ENCODE peak calls at places on chromosome 3, in four cellular contexts. I, S, W and J are unnamed samples.
A peak's percentile ranks its signal among the peaks of the same experiment; 100 is the strongest.

GRCh38 chr3:39166932-39167532 is 13.6 kb upstream of the CSRNP1 start:
- DNase-seq in I (no peak), S (no peak), W (peak; percentile 93), J (no peak)

GRCh38 chr3:33420966-33421365 is 19.2 kb downstream of the UBP1 start:
- DNase-seq in I (no peak), S (peak; percentile 58), W (no peak), J (no peak)

GRCh38 chr3:134211797-134212196 is 38.9 kb downstream of the RYK start:
- DNase-seq in I (peak; percentile 32), S (peak; percentile 67), W (peak; percentile 72), J (peak; percentile 23)

GRCh38 chr3:135991621-135992020 is 26.1 kb downstream of the PPP2R3A start:
- DNase-seq in I (no peak), S (no peak), W (no peak), J (no peak)

GRCh38 chr3:67601385-67601784 is 53.0 kb downstream of the SUCLG2 start:
- DNase-seq in I (no peak), S (no peak), W (no peak), J (no peak)

GRCh38 chr3:125200731-125201139 is 11.8 kb downstream of the SLC12A8 start:
- DNase-seq in I (no peak), S (no peak), W (no peak), J (no peak)

GRCh38 chr3:29805757-29806156 is 524.9 kb downstream of the RBMS3 start:
- DNase-seq in I (no peak), S (no peak), W (peak; percentile 59), J (no peak)

GRCh38 chr3:7683431-7683830 is 818.2 kb upstream of the LMCD1 start:
- DNase-seq in I (no peak), S (no peak), W (no peak), J (no peak)

GRCh38 chr3:184563569-184563925 is 2.0 kb downstream of the EPHB3 start:
- DNase-seq in I (no peak), S (no peak), W (no peak), J (no peak)

GRCh38 chr3:164418426-164418825 is 659.9 kb downstream of the SI start:
- DNase-seq in I (no peak), S (no peak), W (no peak), J (no peak)

GRCh38 chr3:194311000-194311399 is 40.1 kb downstream of the CPN2 start:
- DNase-seq in I (no peak), S (no peak), W (no peak), J (no peak)

GRCh38 chr3:153731036-153731435 is 390.2 kb upstream of the ARHGEF26 start:
- DNase-seq in I (no peak), S (no peak), W (no peak), J (no peak)

GRCh38 chr3:53350652-53351051 is 3.3 kb upstream of the DCP1A start:
- DNase-seq in I (peak; percentile 43), S (peak; percentile 83), W (peak; percentile 18), J (peak; percentile 66)
- H2AFZ ChIP-seq in I (no peak overlapping the region), S (peak overlapping the region; percentile 19), W (no peak overlapping the region), J (peak overlapping the region; percentile 60)

GRCh38 chr3:100400424-100400781 is 486 bp downstream of the TOMM70 start:
- DNase-seq in I (no peak), S (peak; percentile 28), W (peak; percentile 17), J (peak; percentile 56)
- H2AFZ ChIP-seq in I (peak overlapping the region; percentile 96), S (peak overlapping the region; percentile 90), W (peak overlapping the region; percentile 99), J (peak overlapping the region; percentile 62)

GRCh38 chr3:16536996-16537395 is 23.5 kb upstream of the RFTN1 start:
- DNase-seq in I (no peak), S (no peak), W (no peak), J (no peak)

GRCh38 chr3:16538505-16538904 is 25.0 kb upstream of the RFTN1 start:
- DNase-seq in I (no peak), S (no peak), W (no peak), J (no peak)

GRCh38 chr3:16534914-16535301 is 21.4 kb upstream of the RFTN1 start:
- DNase-seq in I (no peak), S (no peak), W (no peak), J (no peak)

GRCh38 chr3:16536344-16536663 is 22.8 kb upstream of the RFTN1 start:
- DNase-seq in I (no peak), S (no peak), W (no peak), J (no peak)

DNA sequence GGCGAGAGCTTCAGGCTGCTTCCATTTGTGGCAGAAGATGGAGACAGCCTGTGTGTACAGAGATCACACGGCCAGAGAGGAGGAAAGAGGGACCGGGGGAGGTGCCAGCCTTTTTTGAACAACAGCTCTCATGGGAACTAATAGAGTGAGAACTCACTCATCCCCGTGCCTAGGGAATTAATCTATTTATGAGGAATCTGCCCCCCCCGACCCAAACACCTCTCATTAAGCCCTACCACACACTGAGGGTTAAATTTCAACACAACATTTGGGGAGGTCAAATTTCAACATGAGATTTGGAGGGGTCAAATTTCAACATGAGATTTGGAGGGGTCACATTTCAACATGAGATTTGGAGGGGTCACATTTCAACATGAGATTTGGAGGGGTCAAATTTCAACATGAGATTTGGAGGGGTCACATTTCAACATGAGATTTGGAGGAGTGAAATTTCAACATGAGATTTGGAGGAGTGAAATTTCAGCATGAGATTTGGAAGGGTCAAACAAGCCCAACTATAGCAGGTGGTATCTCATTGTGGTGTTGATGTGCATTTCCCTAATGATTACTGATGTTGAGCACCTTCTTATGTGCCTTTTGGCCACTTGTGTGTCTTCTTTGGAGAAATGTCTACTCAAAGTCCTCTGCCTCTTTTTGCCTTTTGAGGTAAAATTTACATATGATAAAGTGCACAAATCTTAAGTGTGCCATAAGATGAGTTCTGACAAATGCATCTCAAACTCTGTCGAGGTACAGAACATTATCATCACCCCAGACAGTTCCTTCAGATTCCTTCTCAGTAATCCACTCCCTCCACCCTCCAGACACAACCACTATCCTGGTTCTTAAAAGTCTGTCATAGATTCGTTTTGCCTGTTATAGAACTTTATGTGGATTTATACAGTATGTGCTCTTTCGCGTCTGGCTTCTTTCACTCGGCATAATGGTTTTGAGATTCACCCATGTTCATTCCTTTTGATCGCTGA is 20.7 kb upstream of the RFTN1 start:
- DNase-seq in I (no peak), S (peak; percentile 75), W (no peak), J (no peak)
- H2AFZ ChIP-seq in I (no peak overlapping the region), S (peak overlapping the region; percentile 6), W (no peak overlapping the region), J (no peak overlapping the region)

GRCh38 chr3:64026346-64026745 is 3.1 kb upstream of the PSMD6 start:
- DNase-seq in I (no peak), S (no peak), W (no peak), J (no peak)

GRCh38 chr3:64027708-64028107 is 4.4 kb upstream of the PSMD6 start:
- DNase-seq in I (no peak), S (no peak), W (no peak), J (no peak)

GRCh38 chr3:64022451-64023186 is 675 bp downstream of the PSMD6 start:
- DNase-seq in I (peak; percentile 8), S (no peak), W (no peak), J (no peak)

GRCh38 chr3:64023187-64023860 is at the start of gene PSMD6:
- DNase-seq in I (peak; percentile 86), S (peak; percentile 93), W (peak; percentile 79), J (peak; percentile 90)

DNA sequence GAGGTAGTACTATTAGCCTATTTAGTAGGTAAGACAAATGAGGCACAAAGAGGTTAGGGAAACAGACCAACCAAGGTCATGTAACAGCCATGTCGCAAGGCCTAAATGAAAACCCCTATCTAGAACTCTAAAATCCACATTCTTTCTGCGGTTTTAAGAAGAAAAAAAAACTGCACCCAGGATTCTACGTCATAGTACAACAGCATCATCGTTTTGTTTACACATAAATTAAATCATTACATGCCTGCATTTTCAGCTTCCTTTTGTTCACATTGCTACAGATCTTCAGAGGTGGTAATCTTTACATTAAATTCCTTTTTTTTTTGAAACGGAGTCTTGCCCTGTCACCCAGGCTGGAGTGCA is 548 bp upstream of the PSMD6 start:
- DNase-seq in I (no peak), S (no peak), W (peak; percentile 11), J (peak; percentile 8)
- H2AFZ ChIP-seq in I (peak overlapping the region; percentile 97), S (no peak overlapping the region), W (no peak overlapping the region), J (peak overlapping the region; percentile 99)

GRCh38 chr3:149377408-149378111 is at the start of gene TM4SF1:
- DNase-seq in I (no peak), S (peak; percentile 39), W (peak; percentile 97), J (no peak)
- H2AFZ ChIP-seq in I (no peak within 1 kb of the TSS), S (peak within 1 kb of the TSS; percentile 95), W (peak within 1 kb of the TSS; percentile 69), J (no peak within 1 kb of the TSS)

GRCh38 chr3:195543642-195544536 is 764 bp upstream of the PPP1R2 start:
- DNase-seq in I (peak; percentile 35), S (peak; percentile 50), W (no peak), J (no peak)
- H2AFZ ChIP-seq in I (peak overlapping the region; percentile 99), S (peak overlapping the region; percentile 99), W (peak overlapping the region; percentile 91), J (peak overlapping the region; percentile 83)

GRCh38 chr3:156373654-156374053 is 181.3 kb downstream of the SSR3 start:
- DNase-seq in I (no peak), S (no peak), W (no peak), J (no peak)
- H2AFZ ChIP-seq in I (no peak overlapping the region), S (peak overlapping the region; percentile 39), W (no peak overlapping the region), J (no peak overlapping the region)

GRCh38 chr3:150371741-150372254 is 36.3 kb upstream of the TSC22D2 start:
- DNase-seq in I (peak; percentile 25), S (no peak), W (peak; percentile 99), J (no peak)
- H2AFZ ChIP-seq in I (peak overlapping the region; percentile 75), S (no peak overlapping the region), W (peak overlapping the region; percentile 36), J (no peak overlapping the region)

GRCh38 chr3:24406900-24407299 is 87.8 kb downstream of the THRB start:
- DNase-seq in I (no peak), S (no peak), W (no peak), J (no peak)
- H2AFZ ChIP-seq in I (no peak overlapping the region), S (no peak overlapping the region), W (no peak overlapping the region), J (no peak overlapping the region)

GRCh38 chr3:122918576-122919290 is 108.8 kb downstream of the SEMA5B start:
- DNase-seq in I (no peak), S (no peak), W (peak; percentile 24), J (no peak)

GRCh38 chr3:122919291-122919610 is 108.3 kb downstream of the SEMA5B start:
- DNase-seq in I (no peak), S (no peak), W (no peak), J (no peak)

GRCh38 chr3:122923611-122924010 is 104.0 kb downstream of the SEMA5B start:
- DNase-seq in I (no peak), S (no peak), W (no peak), J (no peak)

GRCh38 chr3:122920986-122921385 is 106.6 kb downstream of the SEMA5B start:
- DNase-seq in I (no peak), S (no peak), W (no peak), J (no peak)

DNA sequence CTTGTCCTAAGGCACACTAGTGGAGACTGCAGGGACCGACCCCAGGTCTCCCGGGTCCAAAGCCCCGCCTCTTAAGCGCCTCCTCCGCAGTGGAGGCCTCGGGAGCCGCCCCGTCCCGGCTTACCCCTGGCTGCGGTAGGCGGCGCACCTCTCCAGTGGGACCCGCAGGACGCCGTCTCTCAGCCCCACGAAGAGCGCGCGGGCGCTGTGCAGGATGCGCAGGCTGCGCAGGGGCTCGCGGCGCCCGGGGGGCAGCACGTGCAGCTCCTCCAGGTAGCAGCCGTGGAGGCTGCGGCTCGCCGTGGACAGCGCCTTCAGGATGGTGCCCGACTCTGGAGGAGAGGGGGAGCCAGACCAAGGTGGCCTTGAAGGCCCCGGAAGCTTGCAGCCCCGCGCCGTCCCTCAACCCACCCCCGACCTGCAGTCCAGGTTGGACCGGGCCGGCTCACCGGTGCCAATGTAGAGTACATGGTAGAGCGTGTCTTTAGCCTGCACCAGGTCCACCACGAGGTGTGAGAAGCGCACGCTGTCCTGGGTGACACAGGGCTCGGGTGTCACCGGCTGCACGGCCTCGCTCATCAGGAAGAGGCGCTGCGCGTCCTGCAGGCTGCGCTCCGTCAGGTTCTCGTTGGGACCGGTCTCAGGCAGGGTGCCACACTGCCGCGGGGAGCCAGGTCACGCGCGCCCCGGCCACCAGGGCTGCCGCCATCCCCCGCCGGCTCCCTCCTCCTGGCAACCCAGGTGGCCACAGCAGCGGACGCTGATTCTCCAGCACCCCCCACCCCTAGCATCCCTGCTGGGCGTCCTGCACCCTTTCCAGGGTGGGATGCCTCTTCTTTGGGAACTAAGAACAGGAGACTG is 105.5 kb downstream of the SEMA5B start:
- DNase-seq in I (peak; percentile 81), S (peak; percentile 87), W (no peak), J (no peak)
- H2AFZ ChIP-seq in I (peak overlapping the region; percentile 68), S (peak overlapping the region; percentile 94), W (peak overlapping the region; percentile 24), J (no peak overlapping the region)